ENCODE peak calls at places on chromosomes 2 and 18, in six cellular contexts. E is tibial artery, T is upper lobe of left lung, Y is body of pancreas, B is left ventricle myocardium inferior, D is OCI-LY7. N is an unnamed sample.

GRCh38 chr2:23711979-23712755 is 214.8 kb downstream of the ATAD2B start:
- DNase-seq in E (peak; percentile 61), T (no peak), Y (no peak), B (no peak), D (no peak), N (no peak)

GRCh38 chr18:13562494-13563029 is 163.8 kb downstream of the FAM210A start:
- DNase-seq in E (no peak), T (no peak), Y (no peak), B (no peak), D (peak; percentile 37), N (no peak)

GRCh38 chr18:21725201-21725600 is 15.4 kb upstream of the MIB1 start:
- DNase-seq in E (no peak), T (no peak), Y (no peak), B (no peak), D (no peak), N (no peak)

GRCh38 chr2:213162515-213163118 is 11.2 kb upstream of the IKZF2 start:
- DNase-seq in E (no peak), T (no peak), Y (no peak), B (no peak), D (no peak), N (no peak)

GRCh38 chr2:26587966-26588365 is 53.2 kb downstream of the CIB4 start:
- DNase-seq in E (peak; percentile 7), T (no peak), Y (no peak), B (no peak), D (no peak), N (no peak)

GRCh38 chr2:26640331-26640745 is 828 bp downstream of the CIB4 start:
- DNase-seq in E (peak; percentile 40), T (peak; percentile 50), Y (peak; percentile 23), B (no peak), D (no peak), N (peak; percentile 82)

GRCh38 chr2:236217926-236218325 is 46.3 kb downstream of the ASB18 start:
- DNase-seq in E (peak; percentile 9), T (no peak), Y (no peak), B (no peak), D (no peak), N (no peak)

GRCh38 chr2:190882831-190883582 is 2.4 kb downstream of the GLS start:
- DNase-seq in E (no peak), T (no peak), Y (no peak), B (no peak), D (peak; percentile 39), N (no peak)

GRCh38 chr2:205868773-205869333 is 186.6 kb downstream of the NRP2 start:
- DNase-seq in E (no peak), T (no peak), Y (no peak), B (no peak), D (no peak), N (no peak)

GRCh38 chr2:45867349-45867748 is 215.9 kb downstream of the PRKCE start:
- DNase-seq in E (no peak), T (no peak), Y (no peak), B (no peak), D (no peak), N (no peak)

GRCh38 chr18:79644666-79645057 is 34.9 kb upstream of the CTDP1 start:
- DNase-seq in E (no peak), T (no peak), Y (no peak), B (no peak), D (peak; percentile 11), N (no peak)

GRCh38 chr2:108535380-108535677 is 1.1 kb downstream of the LIMS1 start:
- DNase-seq in E (no peak), T (no peak), Y (no peak), B (no peak), D (no peak), N (no peak)

GRCh38 chr18:35478520-35479435 is 19.0 kb downstream of the INO80C start:
- DNase-seq in E (no peak), T (no peak), Y (no peak), B (no peak), D (no peak), N (no peak)
- H3K27ac ChIP-seq in E (no peak overlapping the region), T (no peak overlapping the region), Y (no peak overlapping the region), B (no peak overlapping the region), D (no peak overlapping the region), N (no peak overlapping the region)

GRCh38 chr2:20637147-20637546 is 13.8 kb downstream of the HS1BP3 start:
- DNase-seq in E (peak; percentile 96), T (no peak), Y (no peak), B (peak; percentile 50), D (no peak), N (peak; percentile 73)
- H3K27ac ChIP-seq in E (peak overlapping the region; percentile 95), T (peak overlapping the region; percentile 28), Y (no peak overlapping the region), B (peak overlapping the region; percentile 85), D (no peak overlapping the region), N (no peak overlapping the region)

GRCh38 chr2:230695551-230695950 is 17.1 kb upstream of the CAB39 start:
- DNase-seq in E (no peak), T (no peak), Y (no peak), B (no peak), D (no peak), N (no peak)
- H3K27ac ChIP-seq in E (no peak overlapping the region), T (no peak overlapping the region), Y (no peak overlapping the region), B (no peak overlapping the region), D (no peak overlapping the region), N (no peak overlapping the region)

DNA sequence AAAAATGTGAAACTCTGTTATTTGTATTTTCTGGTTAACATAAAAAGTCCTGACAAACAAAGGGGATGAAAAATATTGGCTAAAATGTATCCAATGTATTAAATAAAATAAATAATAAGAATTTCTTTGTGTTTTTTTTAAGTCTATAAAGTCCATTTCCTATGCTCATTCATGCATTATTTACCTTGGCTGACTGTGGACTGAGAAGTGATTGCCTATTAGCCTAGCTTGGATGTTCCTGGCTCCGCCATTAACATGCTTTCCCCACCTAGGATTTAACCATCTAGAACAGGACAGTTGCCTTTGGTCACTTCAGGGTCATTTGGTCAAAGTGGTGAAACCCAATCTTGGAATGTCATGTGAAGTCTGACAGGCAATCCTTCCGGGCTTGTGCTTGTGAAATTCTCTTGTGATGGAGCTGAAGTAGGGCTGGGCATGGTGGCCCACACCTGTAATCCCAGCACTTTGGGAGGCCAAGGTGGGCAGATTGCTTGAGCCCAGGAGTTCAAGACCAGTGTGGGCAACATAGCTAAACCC is 60.4 kb upstream of the TANC1 start:
- DNase-seq in E (no peak), T (no peak), Y (no peak), B (no peak), D (no peak), N (no peak)
- H3K27ac ChIP-seq in E (no peak overlapping the region), T (no peak overlapping the region), Y (no peak overlapping the region), B (no peak overlapping the region), D (no peak overlapping the region), N (no peak overlapping the region)